ENCODE peak calls at places on chromosomes 5 and 9, in seven cellular contexts. U, V, N, P, W, Q and A are unnamed samples.

GRCh38 chr9:109101810-109102209 is 17.9 kb downstream of the TMEM245 start:
- DNase-seq in Q (no peak), U (peak), W (peak), V (peak), N (no peak), P (no peak), A (no peak)

GRCh38 chr9:93594041-93594756 is 17.8 kb downstream of the PHF2 start:
- DNase-seq in Q (no peak), W (no peak), N (no peak), P (no peak), U (no peak), V (no peak), A (peak)

GRCh38 chr9:105232207-105232606 is 12.2 kb upstream of the SLC44A1 start:
- DNase-seq in U (no peak), N (no peak), Q (no peak), W (no peak), V (peak), P (no peak), A (no peak)

GRCh38 chr9:33818832-33819500 is 2.0 kb downstream of the UBE2R2 start:
- DNase-seq in Q (no peak), V (peak), U (peak), P (no peak), W (no peak), N (no peak), A (no peak)

GRCh38 chr9:128553695-128554094 is 1.3 kb downstream of the SPTAN1 start:
- DNase-seq in N (no peak), W (no peak), Q (no peak), U (peak), P (no peak), V (peak), A (no peak)

GRCh38 chr5:62829241-62829986 is 250.8 kb downstream of the LRRC70 start:
- DNase-seq in W (no peak), N (no peak), Q (no peak), P (no peak), V (no peak), U (no peak), A (no peak)

GRCh38 chr5:132019857-132020555 is 8.5 kb upstream of the ACSL6 start:
- DNase-seq in Q (no peak), V (no peak), P (peak), W (peak), N (peak), U (no peak), A (no peak)

GRCh38 chr5:1292846-1293415 is 1.9 kb downstream of the TERT start:
- DNase-seq in N (no peak), P (no peak), Q (no peak), V (no peak), W (no peak), U (no peak), A (peak)

GRCh38 chr9:5895782-5896181 is 5.1 kb downstream of the MLANA start:
- DNase-seq in N (no peak), P (no peak), V (no peak), W (no peak), Q (no peak), U (no peak), A (no peak)

GRCh38 chr5:31656806-31657205 is 17.9 kb downstream of the PDZD2 start:
- DNase-seq in U (no peak), V (no peak), Q (no peak), W (no peak), P (no peak), N (no peak), A (no peak)

GRCh38 chr5:52457808-52458207 is 329.9 kb upstream of the ITGA1 start:
- DNase-seq in N (no peak), U (no peak), P (no peak), W (no peak), V (no peak), Q (no peak), A (no peak)

GRCh38 chr5:122565331-122565730 is 209.5 kb upstream of the SNX2 start:
- DNase-seq in W (no peak), P (no peak), V (no peak), U (no peak), N (no peak), Q (no peak), A (no peak)

GRCh38 chr9:122179054-122179689 is 19.5 kb downstream of the MORN5 start:
- DNase-seq in Q (no peak), P (no peak), V (no peak), N (no peak), U (no peak), W (no peak), A (no peak)